ENCODE peak calls at places on chromosomes 4 and X, in seven cellular contexts. One of them, this sample, is unnamed.

GRCh38 chr4:39526810-39527295 is 386 bp downstream of the UGDH start:
- DNase-seq in nephron progenitor cell: no peak
- DNase-seq in RWPE1: no peak
- DNase-seq in NB4: no peak
- DNase-seq in right lobe of liver: no peak
- DNase-seq in heart right ventricle: no peak
- DNase-seq in uterus: no peak
- DNase-seq in this sample: no peak

GRCh38 chrX:150934453-150934852 is 36.0 kb upstream of the CD99L2 start:
- DNase-seq in nephron progenitor cell: no peak
- DNase-seq in RWPE1: peak
- DNase-seq in uterus: peak
- DNase-seq in right lobe of liver: no peak
- DNase-seq in heart right ventricle: no peak
- DNase-seq in NB4: no peak
- DNase-seq in this sample: no peak

GRCh38 chr4:188941524-188942109 is 802.4 kb downstream of the TRIML1 start:
- DNase-seq in NB4: no peak
- DNase-seq in uterus: no peak
- DNase-seq in RWPE1: peak
- DNase-seq in heart right ventricle: no peak
- DNase-seq in nephron progenitor cell: no peak
- DNase-seq in right lobe of liver: no peak
- DNase-seq in this sample: no peak

GRCh38 chr4:174080361-174080760 is 203.1 kb downstream of the FBXO8 start:
- DNase-seq in uterus: no peak
- DNase-seq in NB4: no peak
- DNase-seq in right lobe of liver: no peak
- DNase-seq in nephron progenitor cell: no peak
- DNase-seq in RWPE1: no peak
- DNase-seq in heart right ventricle: no peak
- DNase-seq in this sample: no peak

GRCh38 chr4:64250061-64250460 is 159.2 kb downstream of the TECRL start:
- DNase-seq in NB4: no peak
- DNase-seq in right lobe of liver: no peak
- DNase-seq in heart right ventricle: no peak
- DNase-seq in nephron progenitor cell: no peak
- DNase-seq in uterus: no peak
- DNase-seq in RWPE1: no peak
- DNase-seq in this sample: no peak

GRCh38 chr4:6307891-6308290 is 38.2 kb downstream of the WFS1 start:
- DNase-seq in NB4: no peak
- DNase-seq in RWPE1: no peak
- DNase-seq in right lobe of liver: no peak
- DNase-seq in uterus: no peak
- DNase-seq in heart right ventricle: no peak
- DNase-seq in nephron progenitor cell: no peak
- DNase-seq in this sample: no peak

GRCh38 chr4:12651876-12652275 is 832.3 kb downstream of the RAB28 start:
- DNase-seq in nephron progenitor cell: no peak
- DNase-seq in right lobe of liver: no peak
- DNase-seq in NB4: no peak
- DNase-seq in RWPE1: no peak
- DNase-seq in uterus: no peak
- DNase-seq in heart right ventricle: no peak
- DNase-seq in this sample: no peak

GRCh38 chr4:139878050-139878449 is 212.4 kb downstream of the MGST2 start:
- DNase-seq in uterus: no peak
- DNase-seq in heart right ventricle: no peak
- DNase-seq in nephron progenitor cell: no peak
- DNase-seq in RWPE1: no peak
- DNase-seq in NB4: no peak
- DNase-seq in right lobe of liver: no peak
- DNase-seq in this sample: no peak

GRCh38 chr4:139419388-139419914 is 34.5 kb upstream of the RAB33B start:
- DNase-seq in NB4: peak
- DNase-seq in heart right ventricle: no peak
- DNase-seq in RWPE1: peak
- DNase-seq in nephron progenitor cell: no peak
- DNase-seq in uterus: peak
- DNase-seq in right lobe of liver: peak
- DNase-seq in this sample: no peak

GRCh38 chrX:112669834-112670233 is 9.9 kb downstream of the LHFPL1 start:
- DNase-seq in heart right ventricle: no peak
- DNase-seq in right lobe of liver: no peak
- DNase-seq in RWPE1: no peak
- DNase-seq in nephron progenitor cell: no peak
- DNase-seq in NB4: no peak
- DNase-seq in uterus: no peak
- DNase-seq in this sample: no peak

GRCh38 chr4:71230613-71231012 is 108.2 kb upstream of the SLC4A4 start:
- DNase-seq in NB4: no peak
- DNase-seq in right lobe of liver: no peak
- DNase-seq in RWPE1: no peak
- DNase-seq in uterus: no peak
- DNase-seq in heart right ventricle: no peak
- DNase-seq in nephron progenitor cell: peak
- DNase-seq in this sample: no peak

GRCh38 chr4:7089211-7089964 is 21.5 kb upstream of the GRPEL1 start:
- DNase-seq in heart right ventricle: no peak
- DNase-seq in uterus: no peak
- DNase-seq in NB4: no peak
- DNase-seq in nephron progenitor cell: no peak
- DNase-seq in RWPE1: no peak
- DNase-seq in right lobe of liver: no peak
- DNase-seq in this sample: no peak

GRCh38 chrX:97030463-97030862 is 146.8 kb downstream of the RPA4 start:
- DNase-seq in right lobe of liver: no peak
- DNase-seq in RWPE1: no peak
- DNase-seq in uterus: no peak
- DNase-seq in NB4: no peak
- DNase-seq in heart right ventricle: no peak
- DNase-seq in nephron progenitor cell: no peak
- DNase-seq in this sample: no peak

GRCh38 chrX:101462892-101463291 is 22.4 kb upstream of the ARMCX4 start:
- DNase-seq in heart right ventricle: no peak
- DNase-seq in right lobe of liver: no peak
- DNase-seq in nephron progenitor cell: no peak
- DNase-seq in RWPE1: peak
- DNase-seq in uterus: no peak
- DNase-seq in NB4: peak
- DNase-seq in this sample: no peak

GRCh38 chr4:87677731-87678130 is 27.7 kb downstream of the DMP1 start:
- DNase-seq in RWPE1: no peak
- DNase-seq in right lobe of liver: no peak
- DNase-seq in NB4: no peak
- DNase-seq in nephron progenitor cell: no peak
- DNase-seq in uterus: peak
- DNase-seq in heart right ventricle: peak
- DNase-seq in this sample: no peak

GRCh38 chr4:156838761-156839160 is 132.8 kb downstream of the PDGFC start:
- DNase-seq in uterus: no peak
- DNase-seq in NB4: no peak
- DNase-seq in heart right ventricle: no peak
- DNase-seq in RWPE1: no peak
- DNase-seq in right lobe of liver: no peak
- DNase-seq in nephron progenitor cell: no peak
- DNase-seq in this sample: no peak

GRCh38 chr4:31370866-31371465 is 650.8 kb downstream of the PCDH7 start:
- DNase-seq in RWPE1: peak
- DNase-seq in heart right ventricle: no peak
- DNase-seq in NB4: peak
- DNase-seq in uterus: no peak
- DNase-seq in right lobe of liver: no peak
- DNase-seq in nephron progenitor cell: peak
- DNase-seq in this sample: no peak

GRCh38 chr4:74219241-74219640 is 61.3 kb downstream of the MTHFD2L start:
- DNase-seq in right lobe of liver: no peak
- DNase-seq in RWPE1: no peak
- DNase-seq in NB4: no peak
- DNase-seq in nephron progenitor cell: no peak
- DNase-seq in uterus: no peak
- DNase-seq in heart right ventricle: no peak
- DNase-seq in this sample: no peak

GRCh38 chr4:17447675-17448298 is 64.1 kb downstream of the QDPR start:
- DNase-seq in RWPE1: peak
- DNase-seq in nephron progenitor cell: peak
- DNase-seq in NB4: peak
- DNase-seq in right lobe of liver: no peak
- DNase-seq in heart right ventricle: no peak
- DNase-seq in uterus: peak
- DNase-seq in this sample: peak

GRCh38 chr4:89492476-89493110 is 185.0 kb upstream of the GPRIN3 start:
- DNase-seq in right lobe of liver: no peak
- DNase-seq in heart right ventricle: no peak
- DNase-seq in nephron progenitor cell: no peak
- DNase-seq in NB4: no peak
- DNase-seq in RWPE1: peak
- DNase-seq in uterus: no peak
- DNase-seq in this sample: no peak

GRCh38 chr4:76582074-76582816 is 147.2 kb downstream of the SHROOM3 start:
- DNase-seq in heart right ventricle: no peak
- DNase-seq in NB4: no peak
- DNase-seq in uterus: no peak
- DNase-seq in right lobe of liver: no peak
- DNase-seq in RWPE1: no peak
- DNase-seq in nephron progenitor cell: no peak
- DNase-seq in this sample: no peak

GRCh38 chr4:39469429-39470077 is 10.7 kb downstream of the LIAS start:
- DNase-seq in right lobe of liver: peak
- DNase-seq in heart right ventricle: no peak
- DNase-seq in nephron progenitor cell: peak
- DNase-seq in uterus: peak
- DNase-seq in NB4: peak
- DNase-seq in RWPE1: peak
- DNase-seq in this sample: peak

GRCh38 chr4:123361195-123361861 is 35.3 kb upstream of the SPRY1 start:
- DNase-seq in heart right ventricle: no peak
- DNase-seq in NB4: no peak
- DNase-seq in right lobe of liver: peak
- DNase-seq in uterus: no peak
- DNase-seq in RWPE1: peak
- DNase-seq in nephron progenitor cell: no peak
- DNase-seq in this sample: no peak

GRCh38 chr4:151359576-151359975 is 34.2 kb upstream of the SH3D19 start:
- DNase-seq in uterus: no peak
- DNase-seq in heart right ventricle: no peak
- DNase-seq in nephron progenitor cell: no peak
- DNase-seq in RWPE1: no peak
- DNase-seq in right lobe of liver: no peak
- DNase-seq in NB4: no peak
- DNase-seq in this sample: no peak

GRCh38 chr4:151358266-151358665 is 32.9 kb upstream of the SH3D19 start:
- DNase-seq in NB4: no peak
- DNase-seq in RWPE1: no peak
- DNase-seq in right lobe of liver: no peak
- DNase-seq in nephron progenitor cell: no peak
- DNase-seq in uterus: no peak
- DNase-seq in heart right ventricle: no peak
- DNase-seq in this sample: no peak

GRCh38 chr4:151361126-151361525 is 35.7 kb upstream of the SH3D19 start:
- DNase-seq in RWPE1: no peak
- DNase-seq in uterus: no peak
- DNase-seq in right lobe of liver: no peak
- DNase-seq in NB4: no peak
- DNase-seq in heart right ventricle: no peak
- DNase-seq in nephron progenitor cell: no peak
- DNase-seq in this sample: no peak

GRCh38 chr4:151355155-151355554 is 29.8 kb upstream of the SH3D19 start:
- DNase-seq in right lobe of liver: no peak
- DNase-seq in NB4: no peak
- DNase-seq in heart right ventricle: no peak
- DNase-seq in nephron progenitor cell: no peak
- DNase-seq in RWPE1: peak
- DNase-seq in uterus: no peak
- DNase-seq in this sample: no peak

DNA sequence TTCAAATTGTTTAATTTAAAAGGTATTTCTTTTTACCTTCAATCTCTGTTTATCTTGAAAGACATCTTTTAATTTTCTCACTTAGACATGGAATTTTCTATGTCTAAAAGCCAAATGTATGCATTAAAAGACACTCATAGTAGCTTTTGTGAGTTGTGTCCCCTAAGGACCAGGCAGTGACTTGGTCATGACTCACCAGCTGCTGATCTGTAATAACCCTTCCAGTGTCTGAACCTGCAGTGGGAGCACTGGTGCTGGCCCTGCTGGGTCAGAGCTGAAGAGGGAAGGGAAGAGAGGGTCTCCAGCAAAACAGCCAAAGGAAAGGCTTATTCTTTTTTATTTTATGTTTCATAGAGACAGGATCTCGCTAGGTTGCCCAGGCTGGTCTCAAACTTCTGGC is 31.1 kb upstream of the SH3D19 start:
- DNase-seq in right lobe of liver: no peak
- DNase-seq in nephron progenitor cell: no peak
- DNase-seq in uterus: no peak
- DNase-seq in RWPE1: peak
- DNase-seq in NB4: peak
- DNase-seq in heart right ventricle: no peak
- DNase-seq in this sample: no peak
- TF ChIP-seq CTCF in right lobe of liver: no peak
- TF ChIP-seq CTCF in nephron progenitor cell: no peak
- TF ChIP-seq CTCF in uterus: no peak
- TF ChIP-seq CTCF in RWPE1: no peak
- TF ChIP-seq CTCF in NB4: no peak
- TF ChIP-seq CTCF in heart right ventricle: no peak
- TF ChIP-seq CTCF in this sample: no peak

GRCh38 chrX:154384284-154384892 is 5.3 kb downstream of the EMD start:
- DNase-seq in right lobe of liver: peak
- DNase-seq in RWPE1: no peak
- DNase-seq in NB4: peak
- DNase-seq in heart right ventricle: peak
- DNase-seq in nephron progenitor cell: no peak
- DNase-seq in uterus: peak
- DNase-seq in this sample: no peak
- TF ChIP-seq CTCF in right lobe of liver: peak
- TF ChIP-seq CTCF in RWPE1: no peak
- TF ChIP-seq CTCF in NB4: no peak
- TF ChIP-seq CTCF in heart right ventricle: peak
- TF ChIP-seq CTCF in nephron progenitor cell: no peak
- TF ChIP-seq CTCF in uterus: peak
- TF ChIP-seq CTCF in this sample: peak

GRCh38 chr4:162499478-162499877 is 335.7 kb upstream of the FSTL5 start:
- DNase-seq in nephron progenitor cell: no peak
- DNase-seq in right lobe of liver: no peak
- DNase-seq in uterus: no peak
- DNase-seq in heart right ventricle: no peak
- DNase-seq in NB4: no peak
- DNase-seq in RWPE1: peak
- DNase-seq in this sample: no peak
- TF ChIP-seq CTCF in nephron progenitor cell: no peak
- TF ChIP-seq CTCF in right lobe of liver: peak
- TF ChIP-seq CTCF in uterus: no peak
- TF ChIP-seq CTCF in heart right ventricle: peak
- TF ChIP-seq CTCF in NB4: no peak
- TF ChIP-seq CTCF in RWPE1: peak
- TF ChIP-seq CTCF in this sample: peak

DNA sequence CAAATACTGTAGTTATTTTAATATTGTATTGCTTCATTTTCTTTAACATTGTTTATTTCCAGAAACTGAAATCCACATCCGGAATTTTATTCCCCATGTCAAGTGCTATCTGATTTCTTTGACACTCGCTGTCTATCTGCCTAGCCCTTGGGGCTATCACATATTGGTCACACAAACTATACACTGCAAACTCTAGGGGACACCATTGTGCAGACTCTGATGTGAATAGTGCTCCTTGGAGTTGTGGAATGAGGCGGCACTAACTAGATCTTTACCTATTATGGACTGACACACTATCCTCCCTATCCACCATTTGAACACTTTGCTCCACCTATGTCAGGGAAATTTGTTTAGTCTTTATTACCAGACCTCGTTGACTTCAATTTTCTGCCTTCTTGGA is 534.5 kb downstream of the GLUD2 start:
- DNase-seq in NB4: peak
- DNase-seq in uterus: no peak
- DNase-seq in RWPE1: no peak
- DNase-seq in nephron progenitor cell: no peak
- DNase-seq in heart right ventricle: no peak
- DNase-seq in right lobe of liver: no peak
- DNase-seq in this sample: no peak
- TF ChIP-seq CTCF in NB4: no peak
- TF ChIP-seq CTCF in uterus: no peak
- TF ChIP-seq CTCF in RWPE1: no peak
- TF ChIP-seq CTCF in nephron progenitor cell: no peak
- TF ChIP-seq CTCF in heart right ventricle: no peak
- TF ChIP-seq CTCF in right lobe of liver: no peak
- TF ChIP-seq CTCF in this sample: no peak

This sample was measured in tibial artery.